ENCODE peak calls at places on chromosomes 13 and 19, in eight cellular contexts. K, Z, P, F, Y, V, T and X are unnamed samples.
A peak's percentile ranks its signal among the peaks of the same experiment; 100 is the strongest.

GRCh38 chr13:59413121-59413520 is 750.6 kb downstream of the DIAPH3 start:
- DNase-seq in P (no peak), Y (no peak), V (no peak), Z (no peak), K (no peak), T (no peak), F (no peak), X (no peak)

GRCh38 chr13:114211446-114211845 is 23.3 kb upstream of the CDC16 start:
- DNase-seq in K (no peak), Y (no peak), F (no peak), Z (no peak), V (no peak), P (no peak), T (no peak), X (no peak)

GRCh38 chr13:112776971-112777370 is 87.1 kb downstream of the ATP11A start:
- DNase-seq in K (no peak), P (no peak), Y (no peak), V (no peak), T (no peak), F (no peak), Z (no peak), X (no peak)

GRCh38 chr13:110250258-110250891 is 56.6 kb downstream of the COL4A1 start:
- DNase-seq in T (peak; percentile 75), K (no peak), Z (no peak), Y (no peak), P (no peak), F (no peak), V (no peak), X (no peak)

GRCh38 chr13:38180670-38181069 is 169.0 kb upstream of the UFM1 start:
- DNase-seq in Y (no peak), K (no peak), P (no peak), F (no peak), V (no peak), T (peak; percentile 0), Z (no peak), X (no peak)

GRCh38 chr13:25990801-25991200 is 61.0 kb downstream of the SHISA2 start:
- DNase-seq in Z (no peak), T (peak; percentile 37), K (no peak), P (no peak), V (no peak), F (no peak), Y (no peak), X (no peak)

GRCh38 chr13:54226866-54227265 is 1198.3 kb downstream of the OLFM4 start:
- DNase-seq in K (no peak), Z (no peak), V (no peak), P (no peak), F (no peak), T (no peak), Y (no peak), X (no peak)

GRCh38 chr13:89923052-89923451 is 1424.4 kb upstream of the MIR17HG start:
- DNase-seq in F (no peak), P (no peak), Z (no peak), Y (no peak), V (no peak), K (no peak), T (no peak), X (no peak)

GRCh38 chr19:52735734-52736133 is 890 bp upstream of the ZNF611 start:
- DNase-seq in T (no peak), Z (no peak), Y (no peak), V (no peak), P (no peak), K (no peak), F (no peak), X (no peak)

GRCh38 chr13:49366841-49367240 is 77.0 kb downstream of the CAB39L start:
- DNase-seq in Y (no peak), K (no peak), T (peak; percentile 80), V (no peak), Z (no peak), P (no peak), F (no peak), X (no peak)

GRCh38 chr19:4660181-4660791 is 9.9 kb downstream of the MYDGF start:
- DNase-seq in K (no peak), V (no peak), P (no peak), Y (no peak), T (no peak), Z (no peak), F (no peak), X (no peak)

GRCh38 chr13:27419333-27419732 is 5.1 kb upstream of the GTF3A start:
- DNase-seq in T (no peak), Z (no peak), K (no peak), V (no peak), F (no peak), P (no peak), Y (no peak), X (no peak)

GRCh38 chr19:30070198-30070969 is 128.3 kb downstream of the URI1 start:
- DNase-seq in Z (no peak), T (no peak), K (no peak), V (no peak), Y (no peak), P (no peak), F (no peak), X (no peak)